ENCODE peak calls at places on chromosomes 4 and X, in four cellular contexts. E is IMR-90, C is GM23248, M is iPS DF 6.9. Z is an unnamed sample.

GRCh38 chrX:132612990-132613564 is 124.2 kb upstream of the MBNL3 start:
- DNase-seq in E (peak; percentile 4), M (no peak), C (peak; percentile 55), Z (peak; percentile 58)

GRCh38 chrX:42530027-42530426 is 247.9 kb downstream of the PPP1R2C start:
- DNase-seq in E (peak; percentile 28), C (peak; percentile 83), M (no peak), Z (no peak)

GRCh38 chr4:174928575-174929253 is 10.6 kb downstream of the ADAM29 start:
- DNase-seq in E (no peak), C (no peak), M (no peak), Z (no peak)

GRCh38 chr4:17701882-17702281 is 79.5 kb downstream of the FAM184B start:
- DNase-seq in E (no peak), M (no peak), C (no peak), Z (no peak)

GRCh38 chr4:76752911-76753494 is 144.9 kb downstream of the SOWAHB start:
- DNase-seq in E (peak; percentile 100), M (no peak), C (peak; percentile 99), Z (no peak)

GRCh38 chr4:151658959-151659593 is 101.7 kb downstream of the GATB start:
- DNase-seq in M (no peak), E (peak; percentile 67), C (peak; percentile 83), Z (no peak)

GRCh38 chr4:118839221-118839927 is 3.4 kb upstream of the SEC24D start:
- DNase-seq in E (no peak), M (no peak), C (no peak), Z (no peak)

GRCh38 chr4:90403781-90404180 is 276.6 kb downstream of the CCSER1 start:
- DNase-seq in M (no peak), E (no peak), C (no peak), Z (no peak)

GRCh38 chrX:68942141-68942540 is 113.3 kb downstream of the EFNB1 start:
- DNase-seq in M (no peak), C (no peak), E (no peak), Z (no peak)

GRCh38 chr4:123327846-123328447 is 68.6 kb upstream of the SPRY1 start:
- DNase-seq in E (no peak), M (no peak), C (no peak), Z (no peak)

GRCh38 chr4:23763559-23763958 is 126.3 kb downstream of the PPARGC1A start:
- DNase-seq in E (no peak), C (no peak), M (no peak), Z (no peak)

GRCh38 chr4:171956678-171957077 is 143.5 kb downstream of the GALNTL6 start:
- DNase-seq in C (no peak), M (no peak), E (no peak), Z (peak; percentile 5)

DNA sequence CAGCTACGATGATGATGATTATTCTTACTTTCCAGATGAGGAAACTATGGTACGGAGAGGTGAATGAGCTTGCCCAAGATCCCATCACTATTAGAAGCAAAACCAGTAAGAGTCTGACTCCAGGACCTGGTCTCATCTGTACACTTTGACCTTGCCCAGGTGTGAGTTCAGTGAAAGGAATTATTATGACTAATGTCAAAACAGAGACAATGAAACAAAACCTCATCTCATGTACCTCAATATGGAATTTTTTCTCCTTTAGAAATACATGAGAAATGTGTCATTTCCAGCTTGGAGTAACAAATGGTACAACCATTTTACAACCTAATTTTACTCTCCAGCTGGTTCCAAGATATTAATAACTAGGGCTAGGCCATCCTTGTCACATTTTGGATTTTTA is 213.7 kb downstream of the PTTG2 start:
- DNase-seq in M (no peak), E (no peak), C (peak; percentile 3), Z (no peak)
- H3K4me1 ChIP-seq in M (no peaks in the 10 kb centered on the region), E (peaks cover 7% of the 10 kb centered on the region), C (peaks cover 8% of the 10 kb centered on the region), Z (no peaks in the 10 kb centered on the region)

GRCh38 chr4:1242506-1243450 is 6.2 kb downstream of the CTBP1 start:
- DNase-seq in C (no peak), E (no peak), M (no peak), Z (no peak)
- H3K4me1 ChIP-seq in C (peaks cover 13% of the 10 kb centered on the region), E (peaks cover 16% of the 10 kb centered on the region), M (peaks cover 3% of the 10 kb centered on the region), Z (peaks cover 10% of the 10 kb centered on the region)

GRCh38 chrX:13123857-13124345 is 79.5 kb upstream of the FAM9C start:
- DNase-seq in C (peak; percentile 43), M (no peak), E (peak; percentile 85), Z (no peak)
- H3K4me1 ChIP-seq in C (peaks cover 52% of the 10 kb centered on the region), M (no peaks in the 10 kb centered on the region), E (peaks cover 7% of the 10 kb centered on the region), Z (peaks cover 21% of the 10 kb centered on the region)

GRCh38 chr4:2862528-2862927 is 18.9 kb downstream of the ADD1 start:
- DNase-seq in E (peak; percentile 41), C (peak; percentile 71), M (no peak), Z (peak; percentile 31)
- H3K4me1 ChIP-seq in E (peaks cover 43% of the 10 kb centered on the region), C (peaks cover 49% of the 10 kb centered on the region), M (peaks cover 9% of the 10 kb centered on the region), Z (peaks cover 43% of the 10 kb centered on the region)

DNA sequence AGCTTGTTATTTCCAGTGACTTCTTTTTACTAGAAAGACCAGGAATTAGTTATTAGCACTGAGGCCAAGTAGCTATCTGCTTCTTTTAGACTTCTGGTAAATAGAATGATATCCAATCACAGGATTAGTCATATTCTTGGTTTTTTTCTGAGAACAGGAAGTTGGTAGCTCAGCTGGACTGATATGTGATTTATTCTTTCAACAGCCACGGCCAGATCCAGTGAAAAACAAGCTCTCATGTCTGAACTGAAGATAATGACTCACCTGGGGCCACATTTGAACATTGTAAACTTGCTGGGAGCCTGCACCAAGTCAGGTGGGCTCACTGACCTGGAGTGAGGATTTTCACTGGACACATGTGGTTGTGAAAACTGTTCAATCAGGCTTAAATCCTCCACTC is 48.6 kb downstream of the PDGFRA start:
- DNase-seq in M (no peak), E (peak; percentile 92), C (peak; percentile 82), Z (no peak)
- H3K4me1 ChIP-seq in M (peaks cover 3% of the 10 kb centered on the region), E (peaks cover 17% of the 10 kb centered on the region), C (peaks cover 69% of the 10 kb centered on the region), Z (no peaks in the 10 kb centered on the region)

DNA sequence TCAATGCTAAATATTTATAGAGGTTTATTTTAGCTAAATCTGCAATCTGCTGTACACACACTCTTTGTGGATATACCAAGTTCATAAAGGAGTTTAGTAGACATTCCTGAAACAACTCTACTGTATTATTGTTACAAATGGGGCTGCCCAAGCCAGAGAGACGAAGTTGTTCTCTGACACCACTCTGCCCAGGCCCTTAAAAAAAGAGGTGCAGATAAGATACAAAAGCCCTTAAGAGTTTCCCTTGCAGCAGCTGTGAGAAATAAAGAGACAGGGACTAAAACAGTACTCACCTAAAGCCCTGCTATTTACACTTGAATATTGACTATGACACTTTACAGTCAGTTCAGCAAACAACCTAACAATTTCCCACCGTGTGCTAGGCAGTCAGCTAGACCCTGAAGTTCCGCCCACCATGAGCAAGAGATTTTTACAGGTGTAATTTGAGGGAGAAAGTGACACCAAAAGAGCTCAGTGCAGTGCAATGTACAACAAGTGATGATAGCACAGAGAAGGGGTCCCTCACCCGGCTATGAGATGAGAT is 191.7 kb downstream of the PRDM5 start:
- DNase-seq in C (no peak), M (no peak), E (no peak), Z (no peak)
- H3K4me1 ChIP-seq in C (peaks cover 8% of the 10 kb centered on the region), M (peaks cover 1% of the 10 kb centered on the region), E (peaks cover 2% of the 10 kb centered on the region), Z (peaks cover 5% of the 10 kb centered on the region)

DNA sequence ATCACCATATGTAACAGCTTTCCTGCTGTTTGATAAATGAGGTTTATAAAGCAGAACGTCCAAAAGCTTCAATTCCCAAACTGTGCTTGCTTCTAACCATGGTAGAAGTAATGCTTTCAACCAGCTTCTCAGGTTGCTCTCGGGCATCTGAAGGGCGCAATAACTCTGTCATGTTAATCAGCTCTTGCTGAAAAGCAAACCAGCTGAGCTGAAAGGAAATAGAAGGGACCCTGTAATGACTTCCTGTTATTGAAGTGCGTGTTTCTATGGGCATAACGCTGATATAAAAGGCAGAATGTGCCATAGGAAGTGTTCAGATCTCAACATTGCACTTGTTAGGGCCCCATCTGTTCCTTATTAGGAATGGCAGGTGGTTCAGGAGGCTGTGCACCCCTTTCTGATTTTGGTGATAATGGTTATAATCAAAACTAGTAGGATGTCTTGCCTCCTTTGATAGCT is 21.2 kb downstream of the HERC3 start:
- DNase-seq in M (no peak), E (no peak), C (no peak), Z (no peak)
- H3K4me1 ChIP-seq in M (no peaks in the 10 kb centered on the region), E (peaks cover 18% of the 10 kb centered on the region), C (peaks cover 89% of the 10 kb centered on the region), Z (peaks cover 7% of the 10 kb centered on the region)

DNA sequence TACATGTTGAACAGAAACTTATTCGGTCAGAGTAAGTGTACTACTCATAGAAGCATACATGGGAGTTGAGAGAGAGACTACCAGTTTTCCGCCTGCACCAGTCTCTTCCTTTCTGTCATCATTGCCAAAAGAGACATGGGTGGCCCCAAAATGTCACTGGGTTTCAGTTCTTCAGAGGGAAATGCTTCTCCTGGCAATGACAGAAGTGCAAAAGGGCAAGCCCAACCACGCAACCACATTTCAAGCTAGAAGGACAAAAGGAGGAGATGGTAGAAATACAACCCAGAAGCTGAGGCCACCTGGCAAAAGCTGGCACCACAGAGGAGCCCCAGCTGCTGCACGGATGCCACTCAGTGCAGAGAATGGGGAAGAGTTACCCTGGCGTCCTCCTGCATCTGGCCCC is 320.1 kb downstream of the BCOR start:
- DNase-seq in E (no peak), M (no peak), C (no peak), Z (no peak)
- H3K4me1 ChIP-seq in E (no peaks in the 10 kb centered on the region), M (peaks cover 4% of the 10 kb centered on the region), C (no peaks in the 10 kb centered on the region), Z (peaks cover 8% of the 10 kb centered on the region)

Z was measured in neural progenitor cell.